ENCODE peak calls at places on chromosomes 16 and 17, in five cellular contexts. K is nephron progenitor cell, L is BE2C, O is PC-3, R is fibroblast of lung. H is an unnamed sample.

GRCh38 chr16:49835116-49835880 is 20.6 kb downstream of the ZNF423 start:
- DNase-seq in K (peak; percentile 76), L (peak; percentile 39), O (no peak), R (no peak), H (no peak)

GRCh38 chr16:9297437-9298113 is 206.1 kb downstream of the HAPSTR1 start:
- DNase-seq in K (peak; percentile 52), L (peak; percentile 63), O (peak; percentile 14), R (no peak), H (peak; percentile 74)

GRCh38 chr17:70352834-70353233 is 183.5 kb downstream of the KCNJ2 start:
- DNase-seq in K (no peak), L (no peak), O (no peak), R (no peak), H (no peak)

GRCh38 chr17:81084691-81085419 is 49.9 kb downstream of the BAIAP2 start:
- DNase-seq in K (no peak), L (no peak), O (no peak), R (no peak), H (no peak)

GRCh38 chr16:30741461-30741914 is 6.7 kb upstream of the PHKG2 start:
- DNase-seq in K (no peak), L (peak; percentile 65), O (peak; percentile 95), R (peak; percentile 91), H (no peak)

GRCh38 chr16:4847774-4848587 is 700 bp downstream of the UBN1 start:
- DNase-seq in K (peak; percentile 59), L (peak; percentile 41), O (peak; percentile 68), R (peak; percentile 66), H (peak; percentile 60)

GRCh38 chr17:12136646-12137045 is 116.0 kb downstream of the MAP2K4 start:
- DNase-seq in K (no peak), L (no peak), O (no peak), R (peak; percentile 78), H (no peak)

GRCh38 chr17:1422907-1423306 is 22.9 kb upstream of the YWHAE start:
- DNase-seq in K (no peak), L (no peak), O (peak; percentile 89), R (peak; percentile 97), H (no peak)

GRCh38 chr17:27293359-27293897 is 486 bp upstream of the WSB1 start:
- DNase-seq in K (peak; percentile 10), L (no peak), O (no peak), R (no peak), H (no peak)

GRCh38 chr17:15945493-15946209 is 721 bp downstream of the ADORA2B start:
- DNase-seq in K (peak; percentile 36), L (no peak), O (no peak), R (peak; percentile 34), H (no peak)

GRCh38 chr16:22670551-22670970 is 143.4 kb upstream of the HS3ST2 start:
- DNase-seq in K (peak; percentile 45), L (peak; percentile 73), O (peak; percentile 14), R (no peak), H (peak; percentile 41)

GRCh38 chr17:17051791-17052461 is 9.7 kb downstream of the MPRIP start:
- DNase-seq in K (no peak), L (no peak), O (no peak), R (no peak), H (peak; percentile 16)

GRCh38 chr16:66127459-66128362 is 238.8 kb upstream of the CDH5 start:
- DNase-seq in K (peak; percentile 9), L (peak; percentile 78), O (peak; percentile 23), R (peak; percentile 17), H (no peak)

GRCh38 chr17:73189417-73190099 is 3.3 kb upstream of the COG1 start:
- DNase-seq in K (peak; percentile 54), L (peak; percentile 76), O (peak; percentile 78), R (peak; percentile 46), H (peak; percentile 61)

GRCh38 chr17:17783121-17783824 is 53.5 kb downstream of the SREBF1 start:
- DNase-seq in K (peak; percentile 83), L (peak; percentile 46), O (peak; percentile 57), R (peak; percentile 40), H (peak; percentile 86)

GRCh38 chr17:54907385-54907784 is 6.7 kb downstream of the TOM1L1 start:
- DNase-seq in K (no peak), L (no peak), O (no peak), R (no peak), H (no peak)

GRCh38 chr16:79988721-79989220 is 388.2 kb upstream of the MAF start:
- DNase-seq in K (no peak), L (no peak), O (no peak), R (peak; percentile 44), H (no peak)

GRCh38 chr17:66673668-66674276 is 161.1 kb upstream of the CACNG5 start:
- DNase-seq in K (peak; percentile 52), L (peak; percentile 63), O (peak; percentile 92), R (peak; percentile 62), H (peak; percentile 56)

GRCh38 chr17:47188266-47188665 is 829 bp downstream of the CDC27 start:
- DNase-seq in K (no peak), L (no peak), O (peak; percentile 47), R (peak; percentile 68), H (no peak)

GRCh38 chr16:14193316-14193871 is 122.3 kb downstream of the MRTFB start:
- DNase-seq in K (no peak), L (no peak), O (no peak), R (no peak), H (no peak)

GRCh38 chr17:7786866-7787265 is 47.2 kb upstream of the KDM6B start:
- DNase-seq in K (no peak), L (no peak), O (no peak), R (no peak), H (no peak)

GRCh38 chr17:7781467-7781866 is 52.5 kb upstream of the KDM6B start:
- DNase-seq in K (no peak), L (no peak), O (no peak), R (peak; percentile 54), H (no peak)

GRCh38 chr17:7777017-7777416 is 57.0 kb upstream of the KDM6B start:
- DNase-seq in K (no peak), L (no peak), O (no peak), R (no peak), H (no peak)

GRCh38 chr17:7780736-7781135 is 53.3 kb upstream of the KDM6B start:
- DNase-seq in K (no peak), L (no peak), O (no peak), R (no peak), H (no peak)

DNA sequence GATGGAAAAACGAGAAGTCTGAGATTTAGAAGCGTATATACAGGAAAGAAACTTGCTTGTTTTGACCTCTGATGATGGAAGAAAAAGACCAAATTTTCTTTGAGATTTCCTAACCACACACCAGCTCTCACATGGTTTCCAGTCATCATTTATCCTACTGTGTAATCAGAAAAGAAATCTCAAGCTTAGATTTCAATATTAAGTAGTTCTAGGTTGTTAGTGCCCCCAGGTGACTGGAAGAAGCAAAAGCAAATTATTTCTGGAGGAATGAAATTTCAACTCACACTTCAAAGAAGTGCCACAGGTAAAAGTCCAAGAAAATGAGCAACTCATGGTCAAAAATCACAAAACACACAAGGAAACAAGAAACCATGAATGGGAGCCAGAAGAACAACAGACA is 51.8 kb upstream of the KDM6B start:
- DNase-seq in K (no peak), L (no peak), O (peak; percentile 43), R (peak; percentile 45), H (no peak)
- TF ChIP-seq CTCF in K (no peak), L (no peak), O (peak; percentile 57), R (peak; percentile 54), H (no peak)

DNA sequence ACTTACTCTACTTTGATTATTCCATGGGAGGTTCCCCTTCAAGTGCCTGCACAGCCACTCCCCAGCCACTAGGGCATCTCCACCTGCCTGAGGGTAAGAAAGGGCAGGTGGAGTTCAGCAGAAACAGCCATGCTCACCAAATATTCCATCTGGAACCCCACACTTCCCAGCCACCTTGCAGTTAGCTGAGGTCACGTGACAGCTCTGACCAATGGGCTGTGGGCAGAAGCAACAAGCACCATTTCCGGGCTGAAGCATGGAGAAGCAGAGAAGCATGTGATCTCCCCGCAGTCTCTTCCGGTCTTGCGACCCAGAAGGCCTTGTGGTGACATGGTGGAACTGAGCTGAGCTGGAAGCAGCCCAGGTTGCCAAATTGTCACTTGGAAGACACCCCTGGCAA is 108.6 kb downstream of the CCT6B start:
- DNase-seq in K (no peak), L (no peak), O (no peak), R (no peak), H (no peak)
- TF ChIP-seq CTCF in K (no peak), L (peak; percentile 42), O (peak; percentile 19), R (no peak), H (peak; percentile 31)

GRCh38 chr17:7932949-7933348 is 943 bp downstream of the CNTROB start:
- DNase-seq in K (peak; percentile 38), L (peak; percentile 25), O (peak; percentile 39), R (peak; percentile 52), H (no peak)
- TF ChIP-seq CTCF in K (no peak), L (no peak), O (peak; percentile 26), R (peak; percentile 40), H (no peak)

GRCh38 chr17:69062860-69063621 is 2.3 kb upstream of the ABCA9 start:
- DNase-seq in K (no peak), L (no peak), O (no peak), R (no peak), H (no peak)
- TF ChIP-seq CTCF in K (no peak), L (no peak), O (no peak), R (no peak), H (no peak)

DNA sequence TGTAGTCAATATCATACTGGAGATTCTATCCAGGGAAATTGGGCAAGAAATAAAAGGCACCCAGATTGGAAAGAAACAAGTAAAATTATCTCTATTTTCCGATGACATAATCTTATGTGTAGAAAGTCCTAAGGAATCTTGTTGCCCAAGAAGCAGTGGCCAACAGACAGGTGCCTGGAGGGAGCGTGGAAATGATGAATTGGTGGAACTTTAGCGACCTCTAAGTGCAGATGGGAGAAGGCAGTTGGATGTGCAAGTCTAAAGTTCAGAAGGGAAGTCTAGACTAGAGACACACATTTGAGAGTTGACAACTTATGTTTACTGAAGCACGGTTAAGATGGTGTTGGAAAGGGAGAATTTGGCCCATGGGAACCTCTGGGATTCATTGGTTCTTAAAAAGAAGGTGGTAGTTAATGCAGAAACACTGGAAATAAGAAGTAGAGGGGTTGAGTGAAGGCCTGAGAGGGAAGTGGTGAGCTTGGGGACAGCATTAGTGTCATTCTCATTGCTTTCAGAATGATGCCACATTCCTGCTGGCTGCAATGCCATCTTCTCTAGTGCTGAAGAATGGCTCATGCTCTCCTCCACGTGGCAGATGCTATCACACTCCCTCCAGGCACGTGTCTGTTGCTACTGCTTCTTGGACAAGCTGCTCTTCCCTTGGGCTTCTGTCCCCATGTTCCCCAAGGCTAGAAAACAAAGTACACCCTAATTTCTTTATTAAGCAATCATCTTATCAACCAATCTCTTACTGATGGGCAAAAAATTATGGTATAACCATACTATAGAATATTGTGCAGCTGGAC is 24.0 kb downstream of the TAT start:
- DNase-seq in K (no peak), L (no peak), O (peak; percentile 10), R (no peak), H (no peak)
- TF ChIP-seq CTCF in K (no peak), L (peak; percentile 32), O (peak; percentile 37), R (no peak), H (no peak)

GRCh38 chr17:58394534-58395223 is 22.7 kb downstream of the RNF43 start:
- DNase-seq in K (no peak), L (no peak), O (peak; percentile 65), R (no peak), H (no peak)
- TF ChIP-seq CTCF in K (no peak), L (no peak), O (no peak), R (no peak), H (no peak)